ENCODE peak calls at places on chromosomes 7 and 10, in nine cellular contexts. M is fibroblast of mammary gland, U is choroid plexus epithelial cell, D is nephron progenitor cell, B is pancreas, G is brain microvascular endothelial cell, P is RWPE1, K is keratinocyte, A is hepatocyte. T is an unnamed sample.
A peak's percentile ranks its signal among the peaks of the same experiment; 100 is the strongest.

GRCh38 chr7:127654404-127655392 is 2.7 kb downstream of the SND1 start:
- DNase-seq in M (peak; percentile 43), U (peak; percentile 31), D (no peak), B (no peak), G (no peak), P (no peak), K (no peak), A (no peak), T (no peak)

GRCh38 chr7:47405921-47406765 is 175.8 kb downstream of the TNS3 start:
- DNase-seq in M (no peak), U (peak; percentile 51), D (no peak), B (peak; percentile 60), G (no peak), P (peak; percentile 87), K (no peak), A (no peak), T (peak; percentile 27)

GRCh38 chr10:104831272-104831671 is 190.2 kb downstream of the SORCS3 start:
- DNase-seq in M (no peak), U (no peak), D (no peak), B (no peak), G (no peak), P (no peak), K (no peak), A (no peak), T (no peak)

GRCh38 chr7:94666879-94667587 is 11.1 kb upstream of the SGCE start:
- DNase-seq in M (no peak), U (no peak), D (no peak), B (no peak), G (no peak), P (no peak), K (no peak), A (no peak), T (no peak)

GRCh38 chr10:84076540-84077195 is 62.6 kb upstream of the GHITM start:
- DNase-seq in M (peak; percentile 53), U (peak; percentile 39), D (no peak), B (no peak), G (peak; percentile 8), P (no peak), K (no peak), A (peak; percentile 29), T (peak; percentile 53)

GRCh38 chr7:3974329-3974728 is 673.3 kb downstream of the SDK1 start:
- DNase-seq in M (no peak), U (no peak), D (no peak), B (no peak), G (no peak), P (no peak), K (no peak), A (no peak), T (no peak)

GRCh38 chr7:39950473-39951155 is 558 bp downstream of the CDK13 start:
- DNase-seq in M (no peak), U (peak; percentile 48), D (peak; percentile 61), B (peak; percentile 58), G (peak; percentile 20), P (peak; percentile 20), K (no peak), A (peak; percentile 65), T (peak; percentile 43)

GRCh38 chr10:7666253-7667023 is at the start of gene ITIH5:
- DNase-seq in M (no peak), U (no peak), D (peak; percentile 59), B (peak; percentile 16), G (no peak), P (no peak), K (no peak), A (peak; percentile 23), T (no peak)

GRCh38 chr7:145737617-145738016 is 379.0 kb upstream of the CNTNAP2 start:
- DNase-seq in M (no peak), U (no peak), D (no peak), B (no peak), G (no peak), P (no peak), K (no peak), A (no peak), T (no peak)

GRCh38 chr10:117324367-117324766 is 50.9 kb downstream of the PDZD8 start:
- DNase-seq in M (no peak), U (no peak), D (no peak), B (no peak), G (no peak), P (no peak), K (no peak), A (no peak), T (no peak)

GRCh38 chr7:117035463-117035862 is 82.2 kb downstream of the ST7 start:
- DNase-seq in M (no peak), U (no peak), D (no peak), B (no peak), G (no peak), P (no peak), K (no peak), A (no peak), T (no peak)
- TF ChIP-seq CTCF in M (peak; percentile 3), U (no peak), D (no peak), B (no peak), G (peak; percentile 3), P (no peak), K (no peak), A (no peak), T (no peak)

GRCh38 chr7:35802649-35803048 is 1.8 kb downstream of the SEPTIN7 start:
- DNase-seq in M (no peak), U (no peak), D (peak; percentile 9), B (no peak), G (no peak), P (no peak), K (no peak), A (no peak), T (no peak)

GRCh38 chr7:35802102-35802466 is 1.2 kb downstream of the SEPTIN7 start:
- DNase-seq in M (no peak), U (no peak), D (no peak), B (no peak), G (no peak), P (no peak), K (no peak), A (no peak), T (no peak)

GRCh38 chr7:35799846-35800717 is 775 bp upstream of the SEPTIN7 start:
- DNase-seq in M (peak; percentile 86), U (peak; percentile 90), D (peak; percentile 87), B (peak; percentile 89), G (peak; percentile 79), P (peak; percentile 73), K (peak; percentile 40), A (peak; percentile 92), T (peak; percentile 90)

GRCh38 chr7:35800718-35801391 is at the start of gene SEPTIN7:
- DNase-seq in M (peak; percentile 98), U (peak; percentile 99), D (peak; percentile 97), B (peak; percentile 99), G (peak; percentile 97), P (peak; percentile 97), K (peak; percentile 83), A (peak; percentile 100), T (peak; percentile 99)

GRCh38 chr7:35801392-35802101 is 690 bp downstream of the SEPTIN7 start:
- DNase-seq in M (peak; percentile 56), U (peak; percentile 71), D (peak; percentile 74), B (peak; percentile 62), G (peak; percentile 43), P (peak; percentile 58), K (no peak), A (peak; percentile 80), T (peak; percentile 77)
- TF ChIP-seq CTCF in M (peak; percentile 73), U (peak; percentile 74), D (peak; percentile 62), B (peak; percentile 33), G (peak; percentile 83), P (peak; percentile 84), K (peak; percentile 45), A (peak; percentile 77), T (peak; percentile 66)

DNA sequence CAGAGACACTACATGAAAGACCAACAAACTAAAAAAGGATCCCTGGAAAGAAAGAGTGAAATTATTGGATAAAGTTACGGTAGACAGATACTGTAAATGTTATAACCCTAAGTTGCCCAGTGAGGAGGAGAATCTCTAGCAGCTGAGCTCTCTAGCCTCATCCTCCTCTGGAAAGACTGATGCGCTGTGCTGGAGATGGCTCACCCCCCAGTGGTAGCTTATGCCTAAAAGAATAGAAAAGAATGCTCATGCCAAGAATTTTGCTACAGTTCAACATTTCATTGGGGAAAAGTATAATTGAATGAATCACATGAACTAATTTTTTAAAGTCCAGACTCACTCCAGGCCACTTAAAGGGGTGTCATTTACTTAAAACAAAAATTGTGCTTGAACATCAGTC is 50.8 kb upstream of the RNF32 start:
- DNase-seq in M (no peak), U (no peak), D (no peak), B (no peak), G (no peak), P (no peak), K (no peak), A (no peak), T (no peak)
- TF ChIP-seq CTCF in M (no peak), U (no peak), D (no peak), B (no peak), G (no peak), P (no peak), K (no peak), A (no peak), T (no peak)

GRCh38 chr10:119616879-119617580 is 20.3 kb upstream of the TIAL1 start:
- DNase-seq in M (peak; percentile 81), U (peak; percentile 41), D (peak; percentile 30), B (no peak), G (no peak), P (no peak), K (no peak), A (no peak), T (peak; percentile 63)
- TF ChIP-seq CTCF in M (peak; percentile 62), U (peak; percentile 55), D (peak; percentile 25), B (no peak), G (peak; percentile 53), P (no peak), K (peak; percentile 31), A (no peak), T (peak; percentile 68)

DNA sequence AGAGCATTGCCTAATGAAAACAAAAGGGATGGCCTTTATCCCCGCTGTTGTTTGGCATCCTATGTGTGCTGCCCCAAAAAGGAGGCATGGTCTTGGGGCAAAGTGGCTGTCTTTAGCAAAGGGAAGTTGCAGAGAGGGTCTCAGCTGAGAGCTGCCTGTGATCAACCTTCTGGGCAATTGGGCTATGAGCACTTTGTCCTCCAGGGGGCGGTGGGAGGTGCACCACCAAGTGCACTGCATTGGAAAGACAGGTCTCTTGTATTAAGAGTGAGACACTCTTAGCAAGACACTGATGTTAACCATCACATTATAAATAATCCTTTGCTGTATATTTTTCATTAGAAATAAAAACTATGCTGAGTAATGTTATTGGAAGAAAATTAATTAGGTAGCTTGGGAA is 314.8 kb downstream of the POM121L12 start:
- DNase-seq in M (no peak), U (no peak), D (peak; percentile 73), B (peak; percentile 12), G (no peak), P (peak; percentile 1), K (no peak), A (peak; percentile 50), T (no peak)
- TF ChIP-seq CTCF in M (no peak), U (no peak), D (peak; percentile 82), B (peak; percentile 9), G (peak; percentile 14), P (peak; percentile 43), K (peak; percentile 71), A (peak; percentile 47), T (no peak)